ENCODE peak calls at places on chromosomes 13 and 19, in six cellular contexts. T is A549, F is GM23338, L is HepG2, G is SK-N-SH, H is HCT116. N is an unnamed sample.

GRCh38 chr13:66558511-66558910 is 671.6 kb downstream of the PCDH9 start:
- DNase-seq in L (no peak), F (no peak), H (no peak), G (no peak), T (no peak), N (no peak)

GRCh38 chr13:49220035-49220855 is at the start of gene MLNR:
- DNase-seq in G (peak), H (no peak), L (peak), T (peak), F (peak), N (no peak)

GRCh38 chr19:33627962-33628839 is 6.4 kb downstream of the CHST8 start:
- DNase-seq in T (no peak), H (no peak), G (no peak), L (no peak), F (no peak), N (no peak)

GRCh38 chr19:6947745-6948144 is 60.4 kb downstream of the ADGRE1 start:
- DNase-seq in F (no peak), G (no peak), L (peak), H (peak), T (peak), N (no peak)

GRCh38 chr19:7862413-7862951 is 11.7 kb downstream of the PRR36 start:
- DNase-seq in G (peak), F (peak), H (peak), L (no peak), T (no peak), N (no peak)

GRCh38 chr13:25167349-25167748 is 4.7 kb downstream of the AMER2 start:
- DNase-seq in F (no peak), T (no peak), L (no peak), H (no peak), G (no peak), N (no peak)

GRCh38 chr13:100131863-100132574 is 43.1 kb downstream of the PCCA start:
- DNase-seq in H (peak), T (peak), F (no peak), G (peak), L (peak), N (peak)

GRCh38 chr13:20375871-20376270 is 143.8 kb upstream of the GJB6 start:
- DNase-seq in T (no peak), H (no peak), L (no peak), G (no peak), F (no peak), N (no peak)

GRCh38 chr13:104773775-104774174 is 1707.6 kb upstream of the SLC10A2 start:
- DNase-seq in G (peak), F (peak), L (peak), T (peak), H (peak), N (no peak)

GRCh38 chr19:30692517-30692870 is 320.3 kb downstream of the ZNF536 start:
- DNase-seq in G (no peak), F (no peak), L (no peak), T (no peak), H (no peak), N (no peak)

GRCh38 chr13:111492341-111492945 is 172.0 kb downstream of the TEX29 start:
- DNase-seq in F (no peak), T (no peak), L (no peak), H (no peak), G (no peak), N (no peak)

GRCh38 chr19:29241324-29241723 is 28.4 kb upstream of the UQCRFS1 start:
- DNase-seq in H (no peak), L (no peak), T (no peak), G (no peak), F (no peak), N (no peak)

GRCh38 chr19:5150331-5150901 is 181.5 kb downstream of the KDM4B start:
- DNase-seq in T (no peak), H (no peak), F (no peak), G (no peak), L (no peak), N (no peak)

GRCh38 chr13:46109451-46109850 is 4.6 kb upstream of the CPB2 start:
- DNase-seq in T (no peak), H (no peak), G (no peak), F (no peak), L (peak), N (no peak)

GRCh38 chr13:71039440-71039839 is 827.6 kb downstream of the DACH1 start:
- DNase-seq in F (no peak), G (no peak), T (no peak), H (no peak), L (no peak), N (no peak)

GRCh38 chr13:113497217-113497616 is 6.7 kb upstream of the DCUN1D2 start:
- DNase-seq in L (no peak), F (no peak), G (no peak), H (no peak), T (no peak), N (no peak)

GRCh38 chr13:102769679-102770078 is 3.9 kb downstream of the TEX30 start:
- DNase-seq in T (no peak), L (no peak), G (peak), F (no peak), H (no peak), N (no peak)

GRCh38 chr13:33199282-33199850 is 86.2 kb downstream of the STARD13 start:
- DNase-seq in L (no peak), H (no peak), G (no peak), T (no peak), F (no peak), N (no peak)

GRCh38 chr13:51873419-51873818 is 11.7 kb downstream of the CCDC70 start:
- DNase-seq in T (no peak), G (no peak), L (no peak), F (no peak), H (no peak), N (no peak)

GRCh38 chr19:16233836-16234551 is 36.3 kb downstream of the AP1M1 start:
- DNase-seq in T (no peak), L (no peak), G (peak), H (no peak), F (no peak), N (no peak)

GRCh38 chr13:46489586-46490023 is 63.4 kb upstream of the LRCH1 start:
- DNase-seq in H (no peak), L (no peak), G (no peak), T (no peak), F (no peak), N (no peak)

GRCh38 chr19:48121909-48122371 is 11.3 kb upstream of the PLA2G4C start:
- DNase-seq in T (no peak), L (no peak), G (no peak), F (no peak), H (no peak), N (no peak)

GRCh38 chr13:41291246-41291645 is 19.8 kb upstream of the NAA16 start:
- DNase-seq in L (no peak), G (no peak), T (no peak), F (no peak), H (no peak), N (no peak)
- TF ChIP-seq CTCF in L (no peak), G (no peak), T (no peak), F (no peak), H (no peak), N (no peak)

GRCh38 chr13:84894749-84895148 is 904.5 kb downstream of the SLITRK6 start:
- DNase-seq in T (no peak), H (no peak), L (no peak), F (peak), G (no peak), N (no peak)
- TF ChIP-seq REST in T (no peak), H (no peak), L (no peak), F (no peak), G (no peak), N (no peak)

GRCh38 chr19:18589380-18590272 is 1.0 kb downstream of the REX1BD start:
- DNase-seq in T (peak), L (peak), H (peak), G (peak), F (peak), N (peak)
- TF ChIP-seq CTCF in T (no peak), L (peak), H (no peak), G (no peak), F (no peak), N (no peak)

GRCh38 chr13:98664047-98664446 is 87.1 kb upstream of the STK24 start:
- DNase-seq in T (no peak), L (no peak), G (no peak), H (peak), F (no peak), N (peak)
- TF ChIP-seq REST in T (no peak), L (no peak), G (no peak), H (no peak), F (no peak), N (no peak)

GRCh38 chr19:10701955-10702307 is 692 bp downstream of the QTRT1 start:
- DNase-seq in H (no peak), F (peak), L (peak), T (no peak), G (peak), N (no peak)
- TF ChIP-seq CTCF in H (no peak), F (peak), L (peak), T (no peak), G (no peak), N (no peak)